ENCODE peak calls at places on chromosomes 3 and 15, in six cellular contexts. B is MM.1S; I is RWPE2; R is CD4-positive, CD25-positive, alpha-beta regulatory T cell; F is psoas muscle; P is iPS DF 6.9. E is an unnamed sample. For H3K4me1, the result is how much of the 10 kb centered on the place peaks cover.

GRCh38 chr15:33639968-33640367 is 328.3 kb upstream of the CHRM5 start:
- DNase-seq in F (no peak), B (no peak), P (no peak), I (no peak), R (no peak), E (no peak)

GRCh38 chr3:133763797-133764734 is 17.9 kb downstream of the TF start:
- DNase-seq in I (no peak), R (no peak), B (no peak), P (no peak), F (no peak), E (no peak)

GRCh38 chr3:106750092-106750491 is 627.1 kb upstream of the CCDC54 start:
- DNase-seq in F (no peak), B (no peak), P (no peak), I (no peak), R (no peak), E (no peak)

GRCh38 chr3:95715137-95715536 is 1099.3 kb upstream of the EPHA6 start:
- DNase-seq in P (no peak), B (no peak), R (no peak), I (no peak), F (no peak), E (no peak)

GRCh38 chr3:193489949-193490348 is 64.7 kb downstream of the ATP13A4 start:
- DNase-seq in B (peak), F (no peak), R (no peak), I (no peak), P (no peak), E (no peak)

GRCh38 chr15:38226867-38227266 is 25.8 kb upstream of the SPRED1 start:
- DNase-seq in F (no peak), P (no peak), R (no peak), B (no peak), I (peak), E (peak)

GRCh38 chr3:188508454-188508853 is 354.5 kb downstream of the LPP start:
- DNase-seq in B (no peak), R (no peak), I (no peak), F (no peak), P (no peak), E (no peak)

GRCh38 chr15:96351801-96352593 is 21.5 kb downstream of the NR2F2 start:
- DNase-seq in I (no peak), P (no peak), B (no peak), F (peak), R (no peak), E (no peak)

GRCh38 chr3:46215810-46216414 is 7.8 kb upstream of the CCR1 start:
- DNase-seq in I (no peak), B (no peak), F (no peak), P (no peak), R (no peak), E (peak)

GRCh38 chr3:57029924-57030323 is 30.5 kb upstream of the SPATA12 start:
- DNase-seq in I (no peak), P (no peak), R (no peak), F (no peak), B (no peak), E (no peak)

GRCh38 chr3:30551266-30551665 is 55.1 kb upstream of the TGFBR2 start:
- DNase-seq in I (no peak), P (no peak), F (no peak), B (peak), R (no peak), E (no peak)

GRCh38 chr3:171959532-171960044 is 79.8 kb upstream of the FNDC3B start:
- DNase-seq in F (no peak), I (no peak), R (no peak), P (no peak), B (no peak), E (no peak)

GRCh38 chr15:68584704-68585573 is 6.1 kb downstream of the CORO2B start:
- DNase-seq in P (no peak), I (no peak), R (no peak), F (no peak), B (no peak), E (no peak)

GRCh38 chr3:9812870-9813483 is 2.9 kb downstream of the TTLL3 start:
- DNase-seq in R (no peak), B (no peak), I (no peak), P (no peak), F (no peak), E (no peak)

GRCh38 chr3:69088033-69088432 is 3.3 kb downstream of the ARL6IP5 start:
- DNase-seq in F (no peak), R (no peak), I (no peak), P (no peak), B (peak), E (no peak)

GRCh38 chr3:69484507-69485393 is 98.9 kb upstream of the FRMD4B start:
- DNase-seq in I (no peak), R (no peak), P (no peak), B (no peak), F (no peak), E (no peak)

GRCh38 chr3:98519351-98519750 is 3.4 kb downstream of the CLDND1 start:
- DNase-seq in P (no peak), F (no peak), I (no peak), R (no peak), B (no peak), E (no peak)

GRCh38 chr3:24684506-24685023 is 189.9 kb upstream of the THRB start:
- DNase-seq in I (no peak), F (no peak), P (no peak), R (no peak), B (no peak), E (no peak)

GRCh38 chr15:68312701-68313204 is 35.2 kb downstream of the FEM1B start:
- DNase-seq in R (no peak), F (no peak), P (no peak), I (no peak), B (no peak), E (no peak)

GRCh38 chr3:149621218-149622005 is 36.4 kb downstream of the WWTR1 start:
- DNase-seq in R (no peak), I (no peak), F (no peak), P (no peak), B (peak), E (no peak)

GRCh38 chr3:15899438-15899837 is 101.7 kb upstream of the ANKRD28 start:
- DNase-seq in B (no peak), I (no peak), F (no peak), P (peak), R (no peak), E (no peak)

GRCh38 chr15:101614001-101614585 is 38.1 kb downstream of the TM2D3 start:
- DNase-seq in R (no peak), F (peak), I (no peak), B (no peak), P (no peak), E (no peak)

GRCh38 chr3:105802073-105802706 is 66.6 kb downstream of the CBLB start:
- DNase-seq in F (no peak), B (no peak), P (no peak), I (no peak), R (no peak), E (no peak)

GRCh38 chr15:69998541-69999391 is 99.0 kb downstream of the TLE3 start:
- DNase-seq in F (no peak), P (no peak), R (no peak), I (no peak), B (no peak), E (no peak)

GRCh38 chr3:177523991-177524438 is 326.7 kb upstream of the TBL1XR1 start:
- DNase-seq in F (no peak), B (no peak), R (no peak), P (no peak), I (no peak), E (no peak)

GRCh38 chr3:16604433-16604832 is 790 bp downstream of the DAZL start:
- DNase-seq in P (no peak), F (peak), R (no peak), B (no peak), I (no peak), E (no peak)

GRCh38 chr3:30836141-30836540 is 58.3 kb downstream of the GADL1 start:
- DNase-seq in B (no peak), R (no peak), I (no peak), P (no peak), F (no peak), E (no peak)

GRCh38 chr3:140250010-140250825 is 315.2 kb downstream of the CLSTN2 start:
- DNase-seq in P (no peak), F (peak), R (no peak), B (no peak), I (no peak), E (no peak)

GRCh38 chr3:176088962-176089383 is 1108.3 kb downstream of the TBL1XR1 start:
- DNase-seq in R (no peak), I (no peak), P (no peak), B (no peak), F (no peak), E (no peak)

GRCh38 chr15:82570721-82571519 is 30.7 kb upstream of the RPS17 start:
- DNase-seq in F (no peak), I (no peak), B (no peak), P (no peak), R (no peak), E (no peak)

GRCh38 chr15:95295905-95296618 is 1034.4 kb upstream of the NR2F2 start:
- DNase-seq in R (no peak), P (no peak), B (no peak), I (no peak), F (no peak), E (no peak)

GRCh38 chr3:20225769-20226168 is 39.8 kb upstream of the SGO1 start:
- DNase-seq in B (no peak), R (no peak), I (no peak), P (peak), F (no peak), E (no peak)

GRCh38 chr15:56736308-56736707 is 3.0 kb upstream of the ZNF280D start:
- DNase-seq in P (no peak), F (no peak), I (no peak), R (no peak), B (no peak), E (no peak)

GRCh38 chr15:89114974-89115373 is 26.7 kb downstream of the ABHD2 start:
- DNase-seq in F (no peak), R (no peak), P (no peak), I (no peak), B (peak), E (no peak)

GRCh38 chr3:139988472-139988871 is 53.5 kb downstream of the CLSTN2 start:
- DNase-seq in P (no peak), F (no peak), R (no peak), I (no peak), B (no peak), E (no peak)

GRCh38 chr3:14703128-14703750 is 28.3 kb downstream of the C3orf20 start:
- DNase-seq in R (no peak), B (no peak), P (no peak), F (no peak), I (no peak), E (no peak)

GRCh38 chr3:163971861-163972260 is 1106.4 kb downstream of the SI start:
- DNase-seq in R (no peak), P (no peak), B (no peak), F (no peak), I (no peak), E (no peak)

GRCh38 chr3:171101982-171102610 is 75.6 kb upstream of the SLC2A2 start:
- DNase-seq in F (no peak), P (no peak), B (no peak), R (no peak), I (no peak), E (no peak)

GRCh38 chr15:98823012-98823458 is 174.7 kb downstream of the IGF1R start:
- DNase-seq in I (no peak), B (no peak), F (no peak), R (no peak), P (peak), E (no peak)

GRCh38 chr3:27468283-27468886 is 15.8 kb downstream of the SLC4A7 start:
- DNase-seq in B (no peak), P (no peak), F (no peak), R (no peak), I (no peak), E (no peak)

GRCh38 chr3:37163262-37164020 is 10.9 kb downstream of the LRRFIP2 start:
- DNase-seq in I (no peak), B (no peak), R (no peak), F (no peak), P (peak), E (no peak)

GRCh38 chr3:37161351-37161750 is 13.0 kb downstream of the LRRFIP2 start:
- DNase-seq in B (no peak), I (no peak), P (no peak), F (no peak), R (no peak), E (no peak)

GRCh38 chr3:37162501-37163245 is 11.7 kb downstream of the LRRFIP2 start:
- DNase-seq in F (no peak), I (no peak), R (no peak), P (no peak), B (no peak), E (no peak)
- H3K27ac ChIP-seq in F (no peak), I (peak), R (peak), P (no peak), B (no peak), E (no peak)

GRCh38 chr3:10822055-10822454 is 6.0 kb downstream of the SLC6A11 start:
- DNase-seq in I (no peak), B (no peak), F (no peak), R (no peak), P (no peak), E (no peak)
- H3K4me1 ChIP-seq in I (under half), B (under half), F (under half), R (under half), P (under half), E (under half)

GRCh38 chr3:169865176-169865800 is 4.4 kb downstream of the LRRC31 start:
- DNase-seq in B (no peak), R (peak), I (no peak), P (no peak), F (no peak), E (no peak)

GRCh38 chr3:169863458-169863899 is 6.3 kb downstream of the LRRC31 start:
- DNase-seq in R (peak), I (no peak), B (peak), P (peak), F (no peak), E (peak)

GRCh38 chr3:169857811-169858210 is 11.9 kb downstream of the LRRC31 start:
- DNase-seq in B (no peak), I (no peak), F (no peak), R (no peak), P (no peak), E (peak)

GRCh38 chr3:169864270-169864669 is 5.5 kb downstream of the LRRC31 start:
- DNase-seq in B (no peak), F (no peak), R (no peak), I (no peak), P (no peak), E (no peak)

DNA sequence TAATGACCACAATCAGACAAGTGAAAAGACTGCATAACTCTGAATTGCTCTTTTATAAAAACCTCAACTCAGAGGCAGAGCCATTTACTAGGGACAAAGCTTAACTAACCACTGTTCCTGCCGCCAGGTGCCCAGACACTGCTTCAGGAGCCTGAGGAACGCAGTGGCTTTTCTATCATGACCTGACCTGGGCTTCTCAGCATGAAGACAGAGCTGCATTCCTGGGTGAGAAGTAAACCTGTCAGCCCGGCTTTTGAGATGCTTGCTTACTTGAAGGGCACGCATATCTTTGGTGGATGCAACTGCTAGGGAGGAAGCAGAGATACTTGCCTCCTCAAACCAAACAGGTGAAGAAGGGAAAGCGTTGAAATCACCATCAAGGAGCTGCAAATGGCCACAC is 7.9 kb downstream of the LRRC31 start:
- DNase-seq in F (no peak), B (no peak), R (no peak), P (peak), I (no peak), E (no peak)
- H3K4me3 ChIP-seq in F (no peak), B (no peak), R (no peak), P (no peak), I (no peak), E (no peak)

GRCh38 chr3:128550471-128551126 is 57.6 kb upstream of the GATA2 start:
- DNase-seq in I (no peak), R (no peak), P (no peak), B (no peak), F (no peak), E (no peak)

GRCh38 chr3:128549283-128550112 is 56.5 kb upstream of the GATA2 start:
- DNase-seq in P (no peak), I (peak), R (no peak), B (no peak), F (peak), E (peak)

GRCh38 chr3:128548426-128549282 is 55.7 kb upstream of the GATA2 start:
- DNase-seq in F (no peak), R (no peak), B (no peak), I (no peak), P (no peak), E (no peak)

GRCh38 chr3:128551464-128551863 is 58.5 kb upstream of the GATA2 start:
- DNase-seq in P (no peak), R (no peak), F (no peak), I (no peak), B (no peak), E (no peak)

GRCh38 chr3:128550113-128550440 is 57.1 kb upstream of the GATA2 start:
- DNase-seq in P (no peak), R (no peak), I (no peak), B (no peak), F (no peak), E (no peak)
- H3K27ac ChIP-seq in P (no peak), R (no peak), I (peak), B (no peak), F (no peak), E (peak)

GRCh38 chr3:42163622-42164244 is 72.6 kb downstream of the TRAK1 start:
- DNase-seq in I (no peak), R (no peak), F (no peak), P (no peak), B (no peak), E (no peak)
- H3K4me1 ChIP-seq in I (under half), R (under half), F (half or more), P (under half), B (under half), E (under half)

DNA sequence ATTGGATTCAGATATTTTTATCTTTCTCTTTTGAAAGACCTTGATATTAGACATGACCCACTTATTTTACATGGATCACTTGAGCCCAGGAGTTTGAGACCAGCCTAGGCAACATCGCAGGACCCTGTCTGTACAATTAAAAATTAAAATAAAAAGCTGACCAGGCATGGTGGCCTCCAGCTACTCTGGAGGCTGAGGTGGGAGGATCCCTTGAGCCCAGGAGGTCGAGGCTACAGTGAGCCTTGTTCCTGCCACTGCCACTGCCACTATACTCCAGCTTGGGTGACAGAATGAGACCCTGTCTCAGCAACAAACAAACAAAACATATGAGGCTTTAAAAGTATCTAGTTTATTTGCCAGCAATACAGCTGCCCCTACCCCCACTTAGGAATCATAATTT is 1.6 kb downstream of the RNF7 start:
- DNase-seq in I (no peak), F (no peak), P (no peak), B (no peak), R (no peak), E (no peak)
- H3K4me3 ChIP-seq in I (peak), F (peak), P (no peak), B (peak), R (peak), E (no peak)

DNA sequence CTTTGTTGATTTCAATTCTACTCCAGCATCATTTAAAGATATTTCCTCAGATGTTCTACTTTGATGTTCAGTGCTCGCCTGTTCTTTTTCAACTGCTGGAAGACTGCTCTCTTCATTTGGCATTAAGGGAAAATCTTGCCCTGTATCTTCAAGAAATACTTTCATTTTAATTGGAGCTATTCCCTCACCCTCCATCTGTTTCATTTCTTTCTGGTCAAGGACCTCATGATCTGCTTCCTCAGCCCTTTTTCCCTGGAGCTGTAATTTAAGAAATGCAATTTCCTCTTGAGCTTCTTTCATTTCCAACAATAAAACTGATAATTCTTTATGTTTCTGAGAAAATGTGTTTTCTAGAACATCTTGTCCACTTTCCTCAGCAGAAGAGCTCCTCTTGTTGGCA is 37.8 kb upstream of the HCLS1 start:
- DNase-seq in I (no peak), R (no peak), F (no peak), B (no peak), P (no peak), E (no peak)
- H3K27ac ChIP-seq in I (no peak), R (no peak), F (no peak), B (no peak), P (no peak), E (no peak)